ENCODE peak calls at places on chromosome 21, in eight cellular contexts. One of them, this sample, is unnamed.
A peak's percentile ranks its signal among the peaks of the same experiment; 100 is the strongest.

GRCh38 chr21:36122977-36123376 is 11.9 kb upstream of the CBR3 start:
- DNase-seq in AG20443: no peak
- DNase-seq in anterior cingulate cortex: no peak
- DNase-seq in skeletal muscle cell: no peak
- DNase-seq in ovary: no peak
- DNase-seq in HS-5: no peak
- DNase-seq in activated naive CD8-positive, alpha-beta T cell treated with anti-CD3 and anti-CD28 coated beads, Interleukin-2, amount 50 U/mL, for 24 hours: no peak
- DNase-seq in amygdala: no peak
- DNase-seq in this sample: no peak

GRCh38 chr21:46527801-46528200 is 69.1 kb downstream of the DIP2A start:
- DNase-seq in anterior cingulate cortex: no peak
- DNase-seq in AG20443: no peak
- DNase-seq in HS-5: no peak
- DNase-seq in amygdala: no peak
- DNase-seq in skeletal muscle cell: no peak
- DNase-seq in ovary: no peak
- DNase-seq in activated naive CD8-positive, alpha-beta T cell treated with anti-CD3 and anti-CD28 coated beads, Interleukin-2, amount 50 U/mL, for 24 hours: no peak
- DNase-seq in this sample: no peak

GRCh38 chr21:42593007-42593814 is 60.2 kb upstream of the PDE9A start:
- DNase-seq in AG20443: peak; percentile 93
- DNase-seq in amygdala: peak; percentile 42
- DNase-seq in ovary: peak; percentile 74
- DNase-seq in activated naive CD8-positive, alpha-beta T cell treated with anti-CD3 and anti-CD28 coated beads, Interleukin-2, amount 50 U/mL, for 24 hours: peak; percentile 75
- DNase-seq in anterior cingulate cortex: peak; percentile 55
- DNase-seq in skeletal muscle cell: no peak
- DNase-seq in HS-5: no peak
- DNase-seq in this sample: peak; percentile 53

GRCh38 chr21:43866659-43867331 is 1.8 kb downstream of the AGPAT3 start:
- DNase-seq in ovary: no peak
- DNase-seq in activated naive CD8-positive, alpha-beta T cell treated with anti-CD3 and anti-CD28 coated beads, Interleukin-2, amount 50 U/mL, for 24 hours: peak; percentile 65
- DNase-seq in anterior cingulate cortex: no peak
- DNase-seq in HS-5: no peak
- DNase-seq in AG20443: no peak
- DNase-seq in skeletal muscle cell: no peak
- DNase-seq in amygdala: no peak
- DNase-seq in this sample: no peak

GRCh38 chr21:35208810-35209517 is 159.9 kb upstream of the RUNX1 start:
- DNase-seq in anterior cingulate cortex: no peak
- DNase-seq in ovary: no peak
- DNase-seq in activated naive CD8-positive, alpha-beta T cell treated with anti-CD3 and anti-CD28 coated beads, Interleukin-2, amount 50 U/mL, for 24 hours: no peak
- DNase-seq in HS-5: no peak
- DNase-seq in skeletal muscle cell: no peak
- DNase-seq in AG20443: peak; percentile 15
- DNase-seq in amygdala: no peak
- DNase-seq in this sample: no peak

GRCh38 chr21:36097427-36098230 is 27.8 kb downstream of the CBR1 start:
- DNase-seq in activated naive CD8-positive, alpha-beta T cell treated with anti-CD3 and anti-CD28 coated beads, Interleukin-2, amount 50 U/mL, for 24 hours: no peak
- DNase-seq in anterior cingulate cortex: no peak
- DNase-seq in AG20443: no peak
- DNase-seq in ovary: no peak
- DNase-seq in amygdala: no peak
- DNase-seq in HS-5: no peak
- DNase-seq in skeletal muscle cell: no peak
- DNase-seq in this sample: no peak

GRCh38 chr21:44957901-44958451 is 18.1 kb downstream of the SLX9 start:
- DNase-seq in skeletal muscle cell: no peak
- DNase-seq in HS-5: no peak
- DNase-seq in ovary: no peak
- DNase-seq in anterior cingulate cortex: no peak
- DNase-seq in amygdala: no peak
- DNase-seq in AG20443: no peak
- DNase-seq in activated naive CD8-positive, alpha-beta T cell treated with anti-CD3 and anti-CD28 coated beads, Interleukin-2, amount 50 U/mL, for 24 hours: no peak
- DNase-seq in this sample: no peak

GRCh38 chr21:34887729-34888568 is 161.2 kb downstream of the RUNX1 start:
- DNase-seq in HS-5: peak; percentile 86
- DNase-seq in amygdala: no peak
- DNase-seq in skeletal muscle cell: peak; percentile 95
- DNase-seq in ovary: peak; percentile 57
- DNase-seq in activated naive CD8-positive, alpha-beta T cell treated with anti-CD3 and anti-CD28 coated beads, Interleukin-2, amount 50 U/mL, for 24 hours: peak; percentile 88
- DNase-seq in AG20443: peak; percentile 88
- DNase-seq in anterior cingulate cortex: no peak
- DNase-seq in this sample: peak; percentile 54

This sample was measured in tibial nerve.